ENCODE peak calls at places on chromosomes 1 and 21, in five cellular contexts. H is endothelial cell of umbilical vein, B is HepG2, S is A549, T is SK-N-SH. U is an unnamed sample.
A peak's percentile ranks its signal among the peaks of the same experiment; 100 is the strongest.

GRCh38 chr1:246786606-246787238 is 62.5 kb downstream of the SCCPDH start:
- DNase-seq in H (no peak), B (no peak), S (no peak), T (no peak), U (no peak)

GRCh38 chr1:21313146-21313885 is 23.1 kb upstream of the ECE1 start:
- DNase-seq in H (peak; percentile 56), B (no peak), S (no peak), T (peak; percentile 92), U (no peak)

GRCh38 chr1:75996196-75996595 is 64.0 kb upstream of the ASB17 start:
- DNase-seq in H (no peak), B (no peak), S (no peak), T (no peak), U (no peak)

GRCh38 chr1:116556289-116557006 is 14.4 kb downstream of the CD58 start:
- DNase-seq in H (no peak), B (no peak), S (no peak), T (no peak), U (peak; percentile 73)

GRCh38 chr1:185463433-185463832 is 146.4 kb upstream of the IVNS1ABP start:
- DNase-seq in H (no peak), B (no peak), S (no peak), T (no peak), U (no peak)

GRCh38 chr1:222521299-222522104 is 26.4 kb downstream of the HHIPL2 start:
- DNase-seq in H (no peak), B (peak; percentile 33), S (no peak), T (no peak), U (peak; percentile 23)

GRCh38 chr1:7425771-7426170 is 345.3 kb upstream of the VAMP3 start:
- DNase-seq in H (no peak), B (no peak), S (no peak), T (no peak), U (no peak)

GRCh38 chr1:147717051-147717705 is 43.2 kb downstream of the GJA5 start:
- DNase-seq in H (no peak), B (peak; percentile 87), S (no peak), T (no peak), U (no peak)

GRCh38 chr1:180309338-180309737 is 79.3 kb downstream of the LHX4 start:
- DNase-seq in H (no peak), B (peak; percentile 54), S (peak; percentile 48), T (no peak), U (no peak)

GRCh38 chr1:108079550-108079949 is 114.6 kb upstream of the VAV3 start:
- DNase-seq in H (no peak), B (no peak), S (no peak), T (no peak), U (no peak)

GRCh38 chr21:20822559-20823133 is 175.6 kb upstream of the NCAM2 start:
- DNase-seq in H (no peak), B (no peak), S (no peak), T (no peak), U (no peak)
- TF ChIP-seq MAX in H (no peak), B (no peak), S (no peak), T (no peak), U (no peak)

DNA sequence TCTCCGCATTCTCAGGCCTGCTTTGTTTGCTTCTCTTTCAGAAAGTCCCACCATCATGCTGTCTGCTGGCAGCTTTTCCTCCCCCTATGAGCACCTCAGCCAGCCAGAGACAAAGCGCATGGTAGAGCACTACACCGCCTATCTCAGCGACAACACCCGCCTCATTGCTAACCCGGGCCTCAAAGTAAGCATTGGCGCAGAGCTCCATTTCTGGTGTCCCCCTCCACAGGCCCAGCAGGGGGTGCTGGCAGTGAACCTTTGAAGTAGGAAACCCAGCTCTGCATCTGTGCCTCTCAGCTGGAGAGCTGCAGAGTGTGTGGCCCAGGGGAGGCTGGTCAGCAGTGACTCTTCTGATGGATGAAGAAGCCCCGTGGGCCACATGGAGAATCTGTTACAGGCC is 81.2 kb upstream of the RAVER2 start:
- DNase-seq in H (no peak), B (peak; percentile 27), S (peak; percentile 20), T (peak; percentile 42), U (peak; percentile 49)
- TF ChIP-seq CTCF in H (peak; percentile 18), B (peak; percentile 47), S (no peak), T (peak; percentile 42), U (peak; percentile 42)

GRCh38 chr1:174953657-174954435 is 45.9 kb upstream of the CACYBP start:
- DNase-seq in H (no peak), B (peak; percentile 62), S (no peak), T (peak; percentile 9), U (no peak)
- H3K4me3 ChIP-seq in H (no peak overlapping the region), B (no peak overlapping the region), S (no peak overlapping the region), T (no peak overlapping the region), U (no peak overlapping the region)

DNA sequence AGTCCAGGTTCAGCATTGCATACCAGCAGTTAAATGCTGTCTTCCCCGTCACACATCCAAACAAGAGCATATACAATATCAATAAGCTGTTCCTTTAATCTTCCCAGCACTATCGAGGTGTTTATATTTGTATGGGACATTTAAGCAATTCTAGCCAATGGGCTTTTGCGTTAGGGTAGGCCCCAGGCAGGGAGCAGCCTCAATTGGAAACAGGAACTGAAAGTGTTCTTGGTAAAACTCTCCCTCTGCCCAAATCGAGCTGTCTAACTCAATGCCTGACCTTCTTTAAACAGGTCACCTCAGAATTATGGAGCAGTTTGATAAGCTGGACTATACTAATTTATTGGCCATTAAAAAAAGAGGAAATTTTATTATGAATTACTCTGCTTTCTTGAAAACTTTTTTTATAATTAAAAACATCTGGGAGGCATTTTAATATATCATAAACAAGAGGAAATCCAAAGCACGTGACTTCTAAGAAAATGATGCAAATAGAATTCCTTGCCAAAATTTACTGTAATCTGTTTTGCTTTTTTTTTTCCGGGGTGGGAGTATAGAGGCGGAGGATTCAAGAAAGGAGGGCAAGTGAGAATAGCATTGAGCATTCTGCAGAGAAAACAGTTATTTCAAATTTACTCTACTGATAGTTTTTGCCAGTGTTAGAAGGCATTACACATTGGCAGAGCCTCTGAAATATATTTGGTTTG is 498.1 kb downstream of the LMO4 start:
- DNase-seq in H (peak; percentile 32), B (peak; percentile 14), S (no peak), T (peak; percentile 7), U (peak; percentile 62)
- TF ChIP-seq MAX in H (no peak), B (no peak), S (no peak), T (peak; percentile 21), U (no peak)

GRCh38 chr1:163263818-163264217 is 57.9 kb upstream of the NUF2 start:
- DNase-seq in H (no peak), B (no peak), S (no peak), T (no peak), U (no peak)

GRCh38 chr1:163267962-163268361 is 53.8 kb upstream of the NUF2 start:
- DNase-seq in H (no peak), B (no peak), S (no peak), T (no peak), U (no peak)

GRCh38 chr1:163264256-163264655 is 57.5 kb upstream of the NUF2 start:
- DNase-seq in H (no peak), B (no peak), S (no peak), T (no peak), U (no peak)

GRCh38 chr1:163265547-163265946 is 56.2 kb upstream of the NUF2 start:
- DNase-seq in H (no peak), B (no peak), S (no peak), T (no peak), U (no peak)
- TF ChIP-seq CTCF in H (no peak), B (no peak), S (no peak), T (no peak), U (no peak)